ENCODE peak calls at places on chromosomes 5 and 9, in five cellular contexts. F is Right ventricle myocardium superior, J is NCI-H1105, Q is SHP77 treated with DMSO at 0.1 percent for 48 hours, T is WERI-Rb-1. W is an unnamed sample.

GRCh38 chr5:110161162-110161561 is 471.4 kb downstream of the MAN2A1 start:
- DNase-seq in F (no peak), J (no peak), Q (no peak), T (no peak), W (no peak)

GRCh38 chr9:126411948-126412284 is 85.3 kb downstream of the MVB12B start:
- DNase-seq in F (no peak), J (peak), Q (peak), T (no peak), W (no peak)

GRCh38 chr9:112054916-112055315 is 120.2 kb downstream of the SUSD1 start:
- DNase-seq in F (no peak), J (no peak), Q (no peak), T (no peak), W (no peak)

GRCh38 chr5:6722015-6722414 is 8.8 kb downstream of the TENT4A start:
- DNase-seq in F (no peak), J (no peak), Q (no peak), T (no peak), W (no peak)

GRCh38 chr9:121625590-121625989 is 25.8 kb upstream of the DAB2IP start:
- DNase-seq in F (no peak), J (no peak), Q (no peak), T (no peak), W (no peak)

GRCh38 chr9:69054989-69055388 is 19.4 kb downstream of the FXN start:
- DNase-seq in F (no peak), J (no peak), Q (no peak), T (no peak), W (no peak)

GRCh38 chr5:94908889-94909480 is 290.5 kb downstream of the SLF1 start:
- DNase-seq in F (no peak), J (no peak), Q (peak), T (peak), W (no peak)

GRCh38 chr5:9766581-9766980 is 136.4 kb upstream of the TAS2R1 start:
- DNase-seq in F (no peak), J (no peak), Q (no peak), T (no peak), W (no peak)

GRCh38 chr9:31323726-31324444 is 1060.6 kb upstream of the ACO1 start:
- DNase-seq in F (no peak), J (no peak), Q (no peak), T (no peak), W (no peak)

GRCh38 chr9:120737411-120737810 is 23.1 kb upstream of the MEGF9 start:
- DNase-seq in F (no peak), J (no peak), Q (no peak), T (no peak), W (no peak)

GRCh38 chr9:82810902-82811301 is 252.0 kb downstream of the RASEF start:
- DNase-seq in F (no peak), J (no peak), Q (no peak), T (no peak), W (no peak)

GRCh38 chr9:70156729-70157128 is 102.0 kb upstream of the SMC5 start:
- DNase-seq in F (no peak), J (no peak), Q (no peak), T (no peak), W (no peak)

GRCh38 chr5:129118826-129119225 is 24.3 kb downstream of the ISOC1 start:
- DNase-seq in F (no peak), J (no peak), Q (no peak), T (no peak), W (no peak)

GRCh38 chr5:42745426-42745825 is 11.2 kb upstream of the CCDC152 start:
- DNase-seq in F (no peak), J (no peak), Q (no peak), T (no peak), W (no peak)

GRCh38 chr5:21802869-21803490 is 1050.2 kb downstream of the CDH12 start:
- DNase-seq in F (no peak), J (peak), Q (peak), T (no peak), W (no peak)

GRCh38 chr5:163586431-163587033 is 81.1 kb downstream of the MAT2B start:
- DNase-seq in F (no peak), J (no peak), Q (no peak), T (no peak), W (no peak)

GRCh38 chr5:169197343-169197742 is 103.6 kb downstream of the SLIT3 start:
- DNase-seq in F (no peak), J (no peak), Q (no peak), T (no peak), W (no peak)

GRCh38 chr9:83537331-83538171 is 650 bp downstream of the FRMD3 start:
- DNase-seq in F (peak), J (no peak), Q (no peak), T (no peak), W (peak)

GRCh38 chr5:109656829-109657228 is 32.9 kb upstream of the MAN2A1 start:
- DNase-seq in F (peak), J (no peak), Q (no peak), T (no peak), W (peak)

GRCh38 chr5:110572709-110573108 is 153.8 kb downstream of the TMEM232 start:
- DNase-seq in F (no peak), J (no peak), Q (no peak), T (no peak), W (no peak)

GRCh38 chr9:14400658-14400995 is 86.7 kb upstream of the NFIB start:
- DNase-seq in F (peak), J (peak), Q (peak), T (peak), W (peak)

GRCh38 chr5:149264432-149265069 is 7.1 kb upstream of the AFAP1L1 start:
- DNase-seq in F (no peak), J (peak), Q (peak), T (peak), W (no peak)

GRCh38 chr5:155276231-155276630 is 262.7 kb downstream of the KIF4B start:
- DNase-seq in F (no peak), J (no peak), Q (no peak), T (no peak), W (no peak)

GRCh38 chr9:13186091-13186490 is 93.4 kb downstream of the MPDZ start:
- DNase-seq in F (no peak), J (no peak), Q (no peak), T (no peak), W (no peak)

GRCh38 chr9:89482056-89482784 is 15.7 kb downstream of the SEMA4D start:
- DNase-seq in F (peak), J (no peak), Q (no peak), T (no peak), W (no peak)

W was measured in heart right ventricle.